ENCODE peak calls at places on chromosomes 12 and 14, in six cellular contexts. T is aorta, D is Panc1, H is left lung, W is cardiac fibroblast, Z is lower lobe of right lung. I is an unnamed sample.

GRCh38 chr14:95463173-95463901 is 53.1 kb downstream of the SYNE3 start:
- DNase-seq in Z (no peak), D (no peak), H (no peak), T (no peak), W (no peak), I (no peak)

GRCh38 chr12:52438305-52439301 is 4.4 kb upstream of the KRT75 start:
- DNase-seq in Z (no peak), T (no peak), D (no peak), H (no peak), W (no peak), I (peak)

GRCh38 chr14:94332063-94332583 is 9.0 kb upstream of the SERPINA6 start:
- DNase-seq in H (no peak), T (no peak), Z (no peak), W (no peak), D (no peak), I (no peak)

GRCh38 chr12:4241592-4241991 is 32.0 kb upstream of the CCND2 start:
- DNase-seq in W (no peak), H (no peak), D (no peak), Z (no peak), T (no peak), I (no peak)

GRCh38 chr12:118035194-118036041 is 18.9 kb downstream of the RFC5 start:
- DNase-seq in D (no peak), T (no peak), H (no peak), Z (no peak), W (peak), I (peak)

GRCh38 chr14:97056086-97056485 is 258.9 kb downstream of the VRK1 start:
- DNase-seq in Z (no peak), H (no peak), T (no peak), D (no peak), W (no peak), I (peak)

GRCh38 chr12:6201199-6201608 is 1.0 kb downstream of the CD9 start:
- DNase-seq in H (no peak), T (peak), D (no peak), W (no peak), Z (peak), I (peak)

GRCh38 chr14:80850197-80850814 is 91.2 kb downstream of the CEP128 start:
- DNase-seq in Z (no peak), D (no peak), W (peak), T (no peak), H (no peak), I (peak)

GRCh38 chr14:26595922-26596721 is 1.7 kb downstream of the NOVA1 start:
- DNase-seq in Z (no peak), T (no peak), D (no peak), W (peak), H (no peak), I (no peak)

GRCh38 chr12:83945871-83946270 is 966.7 kb downstream of the SLC6A15 start:
- DNase-seq in T (no peak), W (peak), H (no peak), Z (no peak), D (no peak), I (peak)

GRCh38 chr14:105061428-105062047 is 3.7 kb downstream of the GPR132 start:
- DNase-seq in Z (peak), H (no peak), W (no peak), T (peak), D (no peak), I (no peak)

GRCh38 chr12:110345963-110346362 is 57.5 kb downstream of the ANAPC7 start:
- DNase-seq in T (no peak), D (no peak), H (no peak), W (no peak), Z (no peak), I (no peak)

GRCh38 chr12:12620730-12621315 is 9.1 kb downstream of the CREBL2 start:
- DNase-seq in W (no peak), Z (no peak), D (no peak), H (no peak), T (no peak), I (no peak)

GRCh38 chr12:75853621-75854020 is 178.0 kb downstream of the PHLDA1 start:
- DNase-seq in H (no peak), Z (no peak), D (no peak), W (no peak), T (no peak), I (no peak)

GRCh38 chr12:17528394-17528793 is 561.6 kb downstream of the RERGL start:
- DNase-seq in H (no peak), T (no peak), W (no peak), Z (no peak), D (no peak), I (no peak)

GRCh38 chr12:18430425-18431048 is 169.2 kb downstream of the PIK3C2G start:
- DNase-seq in H (peak), D (peak), W (peak), Z (no peak), T (no peak), I (peak)

GRCh38 chr12:26113853-26114719 is 10.8 kb downstream of the BHLHE41 start:
- DNase-seq in W (peak), D (no peak), H (peak), T (peak), Z (peak), I (peak)

GRCh38 chr12:108560321-108560721 is 652 bp downstream of the SART3 start:
- DNase-seq in H (no peak), W (peak), T (no peak), D (no peak), Z (no peak), I (peak)

GRCh38 chr12:53327435-53328042 is 6.1 kb upstream of the AAAS start:
- DNase-seq in Z (no peak), W (peak), D (no peak), H (no peak), T (no peak), I (no peak)

GRCh38 chr14:94066089-94066676 is 14.8 kb downstream of the DDX24 start:
- DNase-seq in H (no peak), T (no peak), D (no peak), W (no peak), Z (no peak), I (peak)

GRCh38 chr14:63713765-63714164 is 14.1 kb downstream of the SGPP1 start:
- DNase-seq in H (no peak), Z (no peak), T (no peak), W (peak), D (no peak), I (peak)

GRCh38 chr14:100106260-100106659 is 41.0 kb downstream of the EVL start:
- DNase-seq in W (no peak), T (no peak), H (peak), D (no peak), Z (peak), I (no peak)

GRCh38 chr12:66665416-66665815 is 13.5 kb downstream of the GRIP1 start:
- DNase-seq in D (no peak), T (no peak), Z (no peak), W (no peak), H (no peak), I (peak)

GRCh38 chr14:29814153-29815057 is 113.2 kb downstream of the PRKD1 start:
- DNase-seq in D (no peak), H (peak), Z (no peak), T (peak), W (peak), I (no peak)

GRCh38 chr12:32997471-32997870 is 100.9 kb upstream of the PKP2 start:
- DNase-seq in Z (peak), T (no peak), H (no peak), W (no peak), D (no peak), I (peak)

GRCh38 chr14:43894534-43894933 is 612.5 kb downstream of the FSCB start:
- DNase-seq in Z (no peak), D (no peak), W (peak), T (no peak), H (no peak), I (peak)

GRCh38 chr14:61341275-61342210 is 20.2 kb downstream of the PRKCH start:
- DNase-seq in D (no peak), T (no peak), H (no peak), W (no peak), Z (no peak), I (peak)

GRCh38 chr12:28313631-28314030 is 123.4 kb downstream of the CCDC91 start:
- DNase-seq in H (no peak), Z (no peak), T (no peak), W (peak), D (no peak), I (peak)

GRCh38 chr14:100221419-100222218 is 17.3 kb upstream of the YY1 start:
- DNase-seq in D (no peak), T (peak), H (peak), Z (peak), W (peak), I (peak)

GRCh38 chr14:89473979-89474378 is 56.9 kb upstream of the FOXN3 start:
- DNase-seq in H (no peak), D (no peak), Z (no peak), W (no peak), T (no peak), I (peak)

GRCh38 chr12:132489602-132490239 is at the start of gene FBRSL1:
- DNase-seq in W (peak), D (no peak), T (peak), Z (peak), H (peak), I (peak)

GRCh38 chr14:68104518-68104917 is 284.9 kb downstream of the RAD51B start:
- DNase-seq in Z (no peak), W (peak), H (no peak), T (no peak), D (no peak), I (peak)

GRCh38 chr12:92208613-92209121 is 63.0 kb upstream of the BTG1 start:
- DNase-seq in T (no peak), D (peak), W (peak), Z (no peak), H (no peak), I (peak)

GRCh38 chr12:459430-460258 is at the start of gene B4GALNT3:
- DNase-seq in Z (peak), W (peak), D (no peak), T (peak), H (peak), I (peak)

GRCh38 chr12:124772467-124773170 is 91.0 kb downstream of the SCARB1 start:
- DNase-seq in Z (no peak), D (no peak), T (no peak), W (no peak), H (no peak), I (no peak)

GRCh38 chr12:122886161-122886560 is 9.8 kb downstream of the VPS37B start:
- DNase-seq in H (no peak), Z (no peak), D (no peak), W (no peak), T (no peak), I (no peak)

GRCh38 chr12:122888232-122888752 is 7.6 kb downstream of the VPS37B start:
- DNase-seq in D (peak), H (peak), T (no peak), W (peak), Z (peak), I (peak)

GRCh38 chr12:122884860-122885259 is 11.1 kb downstream of the VPS37B start:
- DNase-seq in H (no peak), T (no peak), Z (no peak), D (no peak), W (no peak), I (no peak)

GRCh38 chr12:122887817-122888212 is 8.1 kb downstream of the VPS37B start:
- DNase-seq in T (no peak), D (no peak), Z (no peak), W (no peak), H (no peak), I (peak)

GRCh38 chr12:122886851-122887816 is 8.8 kb downstream of the VPS37B start:
- DNase-seq in Z (no peak), D (peak), W (no peak), H (no peak), T (no peak), I (peak)
- H3K4me3 ChIP-seq in Z (no peak), D (peak), W (no peak), H (no peak), T (no peak), I (peak)

GRCh38 chr12:7934560-7935463 is 1.2 kb downstream of the SLC2A3 start:
- DNase-seq in D (no peak), T (no peak), H (no peak), Z (no peak), W (no peak), I (no peak)
- H3K4me3 ChIP-seq in D (no peak), T (peak), H (peak), Z (peak), W (peak), I (no peak)

GRCh38 chr12:106141452-106141851 is 2.7 kb upstream of the NUAK1 start:
- DNase-seq in W (no peak), H (no peak), Z (no peak), T (no peak), D (no peak), I (no peak)

GRCh38 chr12:106141003-106141402 is 2.2 kb upstream of the NUAK1 start:
- DNase-seq in H (no peak), D (no peak), W (no peak), Z (no peak), T (no peak), I (no peak)

GRCh38 chr12:106139422-106140141 is 828 bp upstream of the NUAK1 start:
- DNase-seq in T (peak), H (peak), W (peak), Z (peak), D (no peak), I (peak)

GRCh38 chr12:106138646-106139421 is at the start of gene NUAK1:
- DNase-seq in W (peak), D (no peak), Z (peak), T (peak), H (peak), I (peak)

GRCh38 chr12:106140223-106140986 is 1.7 kb upstream of the NUAK1 start:
- DNase-seq in Z (no peak), W (no peak), D (no peak), H (no peak), T (no peak), I (no peak)
- H3K4me3 ChIP-seq in Z (peak), W (peak), D (peak), H (peak), T (peak), I (peak)

GRCh38 chr12:129096184-129096583 is 242.9 kb downstream of the GLT1D1 start:
- DNase-seq in T (no peak), H (no peak), Z (no peak), W (no peak), D (no peak), I (no peak)

GRCh38 chr12:129102233-129102632 is 249.0 kb downstream of the GLT1D1 start:
- DNase-seq in D (no peak), Z (no peak), T (no peak), H (no peak), W (no peak), I (no peak)

GRCh38 chr12:129096968-129097367 is 243.7 kb downstream of the GLT1D1 start:
- DNase-seq in W (no peak), D (no peak), H (no peak), Z (no peak), T (no peak), I (no peak)

GRCh38 chr12:129097451-129097850 is 244.2 kb downstream of the GLT1D1 start:
- DNase-seq in T (no peak), D (no peak), H (no peak), Z (no peak), W (no peak), I (no peak)

GRCh38 chr12:129101404-129101803 is 248.1 kb downstream of the GLT1D1 start:
- DNase-seq in T (no peak), D (no peak), W (no peak), H (no peak), Z (no peak), I (no peak)
- H3K4me3 ChIP-seq in T (no peak), D (no peak), W (no peak), H (no peak), Z (no peak), I (no peak)

DNA sequence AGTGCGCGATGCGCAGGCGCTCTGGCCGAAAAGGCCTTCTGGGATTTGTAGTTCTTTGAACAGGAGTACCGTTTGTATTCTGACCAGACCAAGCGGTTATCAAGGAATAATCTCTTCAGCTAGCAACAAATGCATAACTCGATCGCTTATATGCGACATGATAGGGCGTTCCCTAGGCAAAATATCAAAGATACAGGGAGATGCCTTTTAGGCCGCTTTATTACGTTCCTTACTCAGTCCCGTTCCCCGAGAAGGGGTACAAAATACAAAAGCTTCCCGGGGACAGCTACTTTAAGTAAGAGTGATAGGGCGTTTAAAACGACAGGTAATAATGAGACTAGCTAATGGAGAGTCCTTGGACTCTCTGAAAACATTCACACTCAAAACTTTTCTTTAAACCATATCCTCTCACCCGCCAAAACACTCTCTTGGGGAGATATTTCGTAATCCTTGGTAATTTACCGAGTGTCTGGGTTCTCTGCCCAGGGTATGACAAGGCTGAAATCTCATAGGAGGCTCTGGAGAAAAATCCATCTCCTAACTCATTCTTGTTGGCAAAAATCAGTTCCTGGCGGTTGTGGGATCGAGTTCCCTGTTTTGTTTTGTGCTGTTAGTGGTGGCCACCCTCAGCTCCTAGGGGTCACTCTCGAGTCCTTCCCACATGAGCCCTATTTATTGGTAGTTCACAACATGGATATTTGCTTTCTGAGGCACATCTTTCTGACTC is 412 bp upstream of the SNW1 start:
- DNase-seq in T (peak), W (peak), D (peak), H (peak), Z (no peak), I (peak)
- H3K4me3 ChIP-seq in T (peak), W (peak), D (peak), H (peak), Z (peak), I (peak)

I was measured in epithelial cell of esophagus.